ENCODE peak calls at places on chromosomes 2 and 18, in four cellular contexts. E is HEK293T, O is NCI-H1417, T is K562. C is an unnamed sample.

GRCh38 chr18:35268811-35269210 is 21.2 kb downstream of the ZSCAN30 start:
- DNase-seq in T (no peak), O (no peak), E (no peak), C (no peak)

GRCh38 chr18:39788395-39788794 is 2166.6 kb upstream of the PIK3C3 start:
- DNase-seq in T (no peak), O (no peak), E (no peak), C (no peak)

GRCh38 chr2:46335404-46335965 is 38.3 kb downstream of the EPAS1 start:
- DNase-seq in E (no peak), O (no peak), T (no peak), C (peak)

GRCh38 chr18:23683671-23684070 is 5.6 kb upstream of the LAMA3 start:
- DNase-seq in T (no peak), O (no peak), E (no peak), C (no peak)

GRCh38 chr2:167943877-167944276 is 303.5 kb downstream of the STK39 start:
- DNase-seq in O (peak), E (no peak), T (no peak), C (no peak)

GRCh38 chr2:56348382-56348781 is 164.6 kb downstream of the CCDC85A start:
- DNase-seq in E (no peak), O (peak), T (no peak), C (no peak)

GRCh38 chr2:63058149-63058741 is 7.6 kb downstream of the OTX1 start:
- DNase-seq in E (no peak), T (no peak), O (no peak), C (no peak)

GRCh38 chr2:9982248-9982647 is 30.8 kb downstream of the GRHL1 start:
- DNase-seq in T (no peak), O (no peak), E (no peak), C (no peak)

GRCh38 chr18:48166971-48167370 is 236.5 kb upstream of the SMAD2 start:
- DNase-seq in E (no peak), T (no peak), O (no peak), C (no peak)

GRCh38 chr2:152493417-152493816 is 158.4 kb downstream of the FMNL2 start:
- DNase-seq in O (no peak), T (no peak), E (no peak), C (no peak)

C was measured in NCI-H510A treated with DMSO at 0.1 percent for 48 hours.